ENCODE peak calls at places on chromosomes 2 and 18, in five cellular contexts. P is adrenal gland, Y is ovary, E is K562, H is right lobe of liver. V is an unnamed sample. For H3K9me3, the result is how much of the 10 kb centered on the place peaks cover.

GRCh38 chr2:110157153-110157793 is 41.7 kb upstream of the MALL start:
- DNase-seq in P (peak), Y (no peak), E (peak), H (no peak), V (peak)

GRCh38 chr2:14944562-14945346 is 312.2 kb downstream of the LRATD1 start:
- DNase-seq in P (peak), Y (no peak), E (no peak), H (no peak), V (no peak)

GRCh38 chr2:224175010-224175409 is 135.9 kb upstream of the SERPINE2 start:
- DNase-seq in P (no peak), Y (no peak), E (peak), H (no peak), V (no peak)

GRCh38 chr2:102698369-102699111 is 63.3 kb upstream of the TMEM182 start:
- DNase-seq in P (peak), Y (no peak), E (peak), H (no peak), V (no peak)

GRCh38 chr2:166812166-166812891 is 76.0 kb upstream of the XIRP2 start:
- DNase-seq in P (no peak), Y (no peak), E (no peak), H (no peak), V (no peak)

GRCh38 chr2:172244419-172245130 is 141.9 kb upstream of the DLX2 start:
- DNase-seq in P (no peak), Y (no peak), E (no peak), H (no peak), V (no peak)

GRCh38 chr18:79775441-79776221 is 22.1 kb upstream of the KCNG2 start:
- DNase-seq in P (no peak), Y (no peak), E (no peak), H (peak), V (no peak)

GRCh38 chr2:205574041-205574440 is 108.3 kb upstream of the NRP2 start:
- DNase-seq in P (no peak), Y (no peak), E (no peak), H (no peak), V (no peak)

GRCh38 chr2:226079677-226080076 is 680.2 kb downstream of the NYAP2 start:
- DNase-seq in P (no peak), Y (no peak), E (no peak), H (no peak), V (no peak)

DNA sequence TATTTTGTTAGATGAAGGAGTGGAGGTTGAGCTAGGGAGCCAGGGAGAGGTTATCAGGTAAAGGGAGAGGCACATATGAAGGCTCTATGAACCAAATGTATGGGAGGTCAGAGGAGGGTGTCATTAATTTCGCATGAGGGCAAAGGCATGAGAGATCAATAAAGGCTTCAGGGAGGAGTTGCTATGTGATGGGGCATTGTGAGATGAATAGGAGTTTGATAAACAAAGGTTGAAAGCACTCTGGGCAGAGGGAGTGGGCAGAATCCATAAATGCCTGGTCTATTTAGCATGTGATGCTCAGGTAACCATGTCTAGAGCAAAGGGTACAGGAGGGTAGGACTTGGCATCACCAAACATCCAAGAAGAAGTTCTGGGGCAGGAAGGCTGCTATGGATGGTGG is 273.4 kb downstream of the HAUS1 start:
- DNase-seq in P (no peak), Y (no peak), E (no peak), H (no peak), V (no peak)
- TF ChIP-seq POLR2A in P (no peak), Y (no peak), E (no peak), H (no peak), V (no peak)

GRCh38 chr2:168373468-168373867 is 82.6 kb upstream of the CERS6 start:
- DNase-seq in P (no peak), Y (no peak), E (no peak), H (no peak), V (no peak)

GRCh38 chr2:168378960-168379669 is 77.0 kb upstream of the CERS6 start:
- DNase-seq in P (no peak), Y (no peak), E (no peak), H (no peak), V (no peak)

GRCh38 chr2:168380500-168380899 is 75.6 kb upstream of the CERS6 start:
- DNase-seq in P (no peak), Y (no peak), E (no peak), H (no peak), V (no peak)

GRCh38 chr2:168371273-168371992 is 84.6 kb upstream of the CERS6 start:
- DNase-seq in P (no peak), Y (no peak), E (no peak), H (no peak), V (no peak)

DNA sequence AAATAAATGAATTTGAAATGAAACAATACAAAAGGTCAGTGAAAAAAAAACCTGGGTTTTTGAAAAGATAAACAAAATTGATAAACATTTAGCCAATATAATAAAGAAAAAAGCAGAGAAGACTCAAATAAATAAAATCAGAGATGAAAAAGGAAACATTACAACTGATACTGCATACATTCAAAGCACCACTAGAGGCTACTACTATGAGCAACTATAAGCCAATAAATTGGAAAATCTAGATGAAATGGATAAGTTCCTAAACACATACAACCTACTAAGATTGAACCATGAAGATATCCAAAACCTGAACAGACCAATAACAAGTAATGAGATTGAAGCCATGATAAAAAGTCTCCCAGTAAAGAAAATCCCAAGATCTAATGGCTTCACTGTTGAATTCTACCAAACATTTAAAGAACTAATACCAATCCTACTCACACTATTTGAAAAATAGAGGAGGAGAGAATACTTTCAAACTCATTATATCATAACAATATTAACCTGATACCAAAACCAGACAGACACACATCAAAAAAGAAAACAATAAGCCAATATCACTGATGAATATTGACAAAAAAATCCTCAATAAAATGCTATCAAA is 80.8 kb upstream of the CERS6 start:
- DNase-seq in P (no peak), Y (no peak), E (no peak), H (no peak), V (no peak)
- TF ChIP-seq CTCF in P (peak), Y (no peak), E (peak), H (peak), V (peak)

DNA sequence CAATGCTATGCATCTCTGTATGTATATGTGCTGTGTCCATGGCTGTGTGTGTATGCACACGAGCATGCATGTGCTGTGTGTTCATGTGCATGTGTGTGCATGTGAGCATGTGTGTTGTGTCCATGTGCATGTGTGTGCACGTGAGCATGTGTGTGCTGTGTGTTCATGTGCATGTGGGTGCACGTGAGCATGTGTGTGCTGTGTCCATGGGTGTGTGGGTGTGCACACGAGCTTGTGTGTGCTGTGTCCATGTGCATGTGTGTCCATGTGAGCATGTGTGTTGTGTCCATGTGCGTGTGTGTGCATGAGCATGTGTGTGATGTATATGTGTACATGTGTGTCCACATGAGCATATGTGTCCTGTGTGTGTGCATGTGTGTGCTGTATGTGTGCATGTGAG is 414.4 kb upstream of the SALL3 start:
- DNase-seq in P (no peak), Y (no peak), E (no peak), H (no peak), V (no peak)
- H3K9me3 ChIP-seq in P (under half), Y (under half), E (under half), H (under half), V (under half)

DNA sequence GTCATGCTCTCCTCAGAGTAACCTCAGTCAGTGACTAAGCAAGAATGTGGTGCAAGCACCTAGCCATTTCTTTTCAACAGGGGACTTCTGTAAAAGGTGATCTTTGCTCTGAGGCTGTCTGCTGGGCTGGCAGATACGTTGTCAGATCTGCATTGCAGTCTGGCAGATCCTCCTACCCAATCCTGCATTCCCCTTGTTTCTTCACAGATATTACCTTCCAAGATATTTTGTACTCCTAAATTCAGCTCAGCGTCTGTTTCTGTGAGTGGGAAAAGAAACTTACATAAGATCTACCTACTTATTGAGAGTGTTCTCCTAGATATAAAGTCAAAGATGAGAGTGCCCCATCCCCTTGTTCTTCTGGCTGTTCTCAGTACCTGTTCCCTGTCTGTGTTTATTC is 419.4 kb downstream of the SPAG16 start:
- DNase-seq in P (no peak), Y (no peak), E (no peak), H (no peak), V (no peak)
- TF ChIP-seq POLR2A in P (no peak), Y (no peak), E (no peak), H (no peak), V (no peak)

V was measured in heart left ventricle.